ENCODE peak calls at places on chromosome 12, in five cellular contexts. G is HepG2, P is H1, E is K562, C is GM12878. A is an unnamed sample. For H3K79me2, the result is how much of the 10 kb centered on the place peaks cover.

GRCh38 chr12:20097561-20097960 is 270.8 kb upstream of the PDE3A start:
- DNase-seq in C (peak), G (no peak), E (no peak), P (no peak), A (no peak)

GRCh38 chr12:58530421-58531067 is 389.8 kb downstream of the LRIG3 start:
- DNase-seq in G (no peak), E (no peak), C (no peak), P (no peak), A (no peak)

GRCh38 chr12:101981868-101982267 is 79.9 kb downstream of the WASHC3 start:
- DNase-seq in E (no peak), G (no peak), P (no peak), C (no peak), A (no peak)

GRCh38 chr12:121713257-121714155 is 954 bp downstream of the TMEM120B start:
- DNase-seq in E (peak), C (no peak), G (no peak), P (no peak), A (no peak)

GRCh38 chr12:5186715-5187114 is 143.0 kb downstream of the KCNA5 start:
- DNase-seq in E (no peak), G (no peak), C (no peak), P (no peak), A (no peak)

GRCh38 chr12:24898606-24899005 is 50.3 kb downstream of the BCAT1 start:
- DNase-seq in E (no peak), G (no peak), P (no peak), C (no peak), A (no peak)

GRCh38 chr12:38056701-38057689 is 259.6 kb upstream of the ALG10B start:
- DNase-seq in C (no peak), E (no peak), P (no peak), G (no peak), A (no peak)

GRCh38 chr12:130878193-130879185 is 6.6 kb downstream of the RAN start:
- DNase-seq in E (peak), P (no peak), C (no peak), G (no peak), A (no peak)

GRCh38 chr12:91326043-91327027 is 143.7 kb upstream of the DCN start:
- DNase-seq in C (no peak), E (peak), P (no peak), G (peak), A (peak)

GRCh38 chr12:47741340-47741703 is 16.0 kb upstream of the ENDOU start:
- DNase-seq in G (no peak), P (no peak), C (no peak), E (no peak), A (peak)

GRCh38 chr12:106766393-106766826 is 8.1 kb upstream of the RIC8B start:
- DNase-seq in C (no peak), E (peak), P (no peak), G (no peak), A (no peak)

GRCh38 chr12:111010916-111011657 is 90.7 kb upstream of the MYL2 start:
- DNase-seq in E (no peak), G (no peak), P (no peak), C (no peak), A (no peak)

GRCh38 chr12:60257063-60257462 is 661.2 kb downstream of the SLC16A7 start:
- DNase-seq in E (peak), P (no peak), C (no peak), G (peak), A (no peak)

GRCh38 chr12:31880340-31880739 is 78.9 kb upstream of the RESF1 start:
- DNase-seq in G (no peak), E (peak), P (no peak), C (no peak), A (no peak)

GRCh38 chr12:62308201-62308600 is 48.0 kb downstream of the USP15 start:
- DNase-seq in C (no peak), E (no peak), P (no peak), G (no peak), A (no peak)

GRCh38 chr12:112750971-112751370 is 40.6 kb upstream of the RPH3A start:
- DNase-seq in C (no peak), E (no peak), P (no peak), G (no peak), A (no peak)

GRCh38 chr12:27972721-27973120 is at the start of gene PTHLH:
- DNase-seq in G (no peak), E (no peak), C (no peak), P (no peak), A (no peak)

GRCh38 chr12:85657251-85657650 is 179.0 kb downstream of the RASSF9 start:
- DNase-seq in P (no peak), E (no peak), C (no peak), G (no peak), A (no peak)

GRCh38 chr12:61652265-61652664 is 607.9 kb upstream of the USP15 start:
- DNase-seq in P (no peak), C (no peak), E (no peak), G (no peak), A (no peak)

GRCh38 chr12:6352198-6353173 is 10.6 kb upstream of the TNFRSF1A start:
- DNase-seq in G (no peak), C (no peak), E (no peak), P (no peak), A (no peak)

GRCh38 chr12:124592050-124592449 is 24.6 kb upstream of the NCOR2 start:
- DNase-seq in P (no peak), E (no peak), G (no peak), C (no peak), A (no peak)

GRCh38 chr12:92503029-92503931 is 199.5 kb upstream of the PLEKHG7 start:
- DNase-seq in C (peak), P (no peak), G (peak), E (no peak), A (no peak)

GRCh38 chr12:122944588-122944987 is 21.7 kb downstream of the ABCB9 start:
- DNase-seq in G (peak), P (no peak), C (no peak), E (no peak), A (no peak)

GRCh38 chr12:51326762-51327439 is 2.9 kb upstream of the BIN2 start:
- DNase-seq in E (peak), G (no peak), P (no peak), C (peak), A (no peak)

GRCh38 chr12:108312885-108313203 is 26.3 kb downstream of the CMKLR1 start:
- DNase-seq in C (no peak), E (no peak), P (no peak), G (peak), A (peak)

GRCh38 chr12:103043531-103044445 is 86.3 kb downstream of the ASCL1 start:
- DNase-seq in G (no peak), C (no peak), E (no peak), P (no peak), A (no peak)

GRCh38 chr12:5442251-5443006 is 10.5 kb downstream of the NTF3 start:
- DNase-seq in E (peak), G (peak), C (no peak), P (no peak), A (peak)

GRCh38 chr12:96375841-96376249 is 24.4 kb downstream of the CDK17 start:
- DNase-seq in G (no peak), E (peak), P (no peak), C (peak), A (no peak)

GRCh38 chr12:50788562-50788961 is 24.7 kb downstream of the ATF1 start:
- DNase-seq in G (peak), P (no peak), E (no peak), C (no peak), A (no peak)

GRCh38 chr12:123808167-123808566 is 46.1 kb downstream of the DNAH10 start:
- DNase-seq in G (peak), E (peak), P (no peak), C (no peak), A (peak)

GRCh38 chr12:122889658-122890561 is 6.0 kb downstream of the VPS37B start:
- DNase-seq in E (no peak), C (no peak), P (no peak), G (no peak), A (no peak)

GRCh38 chr12:19574606-19575005 is 135.3 kb downstream of the AEBP2 start:
- DNase-seq in P (no peak), E (peak), C (no peak), G (peak), A (peak)

GRCh38 chr12:132046561-132046960 is 96.8 kb downstream of the EP400 start:
- DNase-seq in G (no peak), P (no peak), E (no peak), C (no peak), A (peak)

GRCh38 chr12:94714378-94714777 is 64.0 kb upstream of the TMCC3 start:
- DNase-seq in C (no peak), E (no peak), P (no peak), G (no peak), A (no peak)

GRCh38 chr12:103241184-103241583 is 254.6 kb downstream of the C12orf42 start:
- DNase-seq in C (no peak), P (no peak), G (no peak), E (no peak), A (no peak)

GRCh38 chr12:29867823-29868222 is 84.1 kb upstream of the TMTC1 start:
- DNase-seq in C (no peak), P (no peak), E (no peak), G (no peak), A (no peak)

GRCh38 chr12:66600805-66601392 is 78.0 kb downstream of the GRIP1 start:
- DNase-seq in E (no peak), G (no peak), C (no peak), P (no peak), A (no peak)

GRCh38 chr12:23626791-23627190 is 322.7 kb downstream of the SOX5 start:
- DNase-seq in C (no peak), E (no peak), G (no peak), P (no peak), A (no peak)

DNA sequence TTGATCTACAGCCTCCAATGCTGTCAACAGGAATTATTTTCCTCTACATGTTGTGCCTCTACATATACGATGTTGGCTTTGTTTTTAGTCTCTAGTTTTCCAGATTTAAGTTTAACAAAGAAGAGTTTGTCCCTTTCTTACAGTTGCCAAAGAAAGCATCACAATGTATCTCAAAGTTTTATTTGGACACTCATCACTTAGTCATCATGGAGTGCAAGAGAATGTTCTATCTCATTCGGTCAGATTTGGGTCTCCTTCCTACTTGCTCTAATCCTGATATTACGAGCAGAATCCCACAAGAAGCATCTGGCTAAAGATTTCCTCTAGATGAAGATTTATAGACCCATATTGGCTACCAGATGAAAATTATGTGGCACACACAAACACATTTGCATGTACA is 326.6 kb downstream of the SLC6A15 start:
- DNase-seq in P (no peak), G (no peak), E (no peak), C (no peak), A (no peak)
- TF ChIP-seq TAF1 in P (no peak), G (no peak), E (no peak), C (no peak), A (no peak)

GRCh38 chr12:76402259-76402658 is 54.0 kb upstream of the BBS10 start:
- DNase-seq in P (no peak), G (peak), E (peak), C (no peak), A (peak)

GRCh38 chr12:76413121-76413520 is 64.9 kb upstream of the BBS10 start:
- DNase-seq in G (no peak), E (no peak), P (no peak), C (no peak), A (no peak)

GRCh38 chr12:76409074-76409473 is 60.9 kb upstream of the BBS10 start:
- DNase-seq in P (no peak), E (no peak), G (no peak), C (no peak), A (no peak)

GRCh38 chr12:76410371-76410770 is 62.2 kb upstream of the BBS10 start:
- DNase-seq in G (no peak), E (no peak), P (no peak), C (no peak), A (no peak)

GRCh38 chr12:76407710-76408109 is 59.5 kb upstream of the BBS10 start:
- DNase-seq in E (no peak), P (no peak), G (no peak), C (no peak), A (no peak)
- H3K79me2 ChIP-seq in E (under half), P (under half), G (under half), C (under half), A (under half)

GRCh38 chr12:52769354-52769753 is 7.8 kb downstream of the KRT76 start:
- DNase-seq in E (no peak), C (no peak), P (no peak), G (no peak), A (no peak)

GRCh38 chr12:52767020-52767379 is 10.1 kb downstream of the KRT76 start:
- DNase-seq in G (no peak), E (no peak), P (no peak), C (no peak), A (no peak)

GRCh38 chr12:52769946-52770345 is 7.2 kb downstream of the KRT76 start:
- DNase-seq in E (no peak), G (no peak), C (no peak), P (no peak), A (no peak)

GRCh38 chr12:52767427-52767826 is 9.7 kb downstream of the KRT76 start:
- DNase-seq in G (no peak), P (no peak), C (no peak), E (no peak), A (no peak)

GRCh38 chr12:52768479-52769200 is 8.5 kb downstream of the KRT76 start:
- DNase-seq in G (no peak), C (no peak), P (no peak), E (no peak), A (no peak)
- TF ChIP-seq TAF1 in G (no peak), C (no peak), P (no peak), E (no peak), A (no peak)

DNA sequence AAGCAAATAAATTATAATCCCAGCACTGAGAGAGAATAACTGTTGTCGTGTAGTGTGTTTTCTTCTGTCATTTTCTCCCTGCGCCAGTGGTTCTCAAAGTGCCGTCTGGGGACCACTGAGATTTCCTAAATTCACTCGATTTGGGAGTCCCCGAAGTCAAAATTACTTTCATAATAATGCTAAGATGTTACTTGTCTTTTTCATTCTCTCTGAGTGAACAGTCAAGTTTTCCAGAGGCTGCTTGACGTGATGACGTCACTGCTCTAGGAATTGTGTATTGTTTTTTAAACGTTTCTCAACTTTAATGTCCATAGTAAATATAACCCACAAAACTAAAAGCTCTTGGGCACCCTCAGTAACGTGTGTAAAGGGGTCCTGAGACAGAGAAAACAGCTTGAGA is 796 bp upstream of the POP5 start:
- DNase-seq in G (no peak), P (no peak), E (peak), C (no peak), A (no peak)
- H3K79me2 ChIP-seq in G (under half), P (under half), E (under half), C (under half), A (under half)

DNA sequence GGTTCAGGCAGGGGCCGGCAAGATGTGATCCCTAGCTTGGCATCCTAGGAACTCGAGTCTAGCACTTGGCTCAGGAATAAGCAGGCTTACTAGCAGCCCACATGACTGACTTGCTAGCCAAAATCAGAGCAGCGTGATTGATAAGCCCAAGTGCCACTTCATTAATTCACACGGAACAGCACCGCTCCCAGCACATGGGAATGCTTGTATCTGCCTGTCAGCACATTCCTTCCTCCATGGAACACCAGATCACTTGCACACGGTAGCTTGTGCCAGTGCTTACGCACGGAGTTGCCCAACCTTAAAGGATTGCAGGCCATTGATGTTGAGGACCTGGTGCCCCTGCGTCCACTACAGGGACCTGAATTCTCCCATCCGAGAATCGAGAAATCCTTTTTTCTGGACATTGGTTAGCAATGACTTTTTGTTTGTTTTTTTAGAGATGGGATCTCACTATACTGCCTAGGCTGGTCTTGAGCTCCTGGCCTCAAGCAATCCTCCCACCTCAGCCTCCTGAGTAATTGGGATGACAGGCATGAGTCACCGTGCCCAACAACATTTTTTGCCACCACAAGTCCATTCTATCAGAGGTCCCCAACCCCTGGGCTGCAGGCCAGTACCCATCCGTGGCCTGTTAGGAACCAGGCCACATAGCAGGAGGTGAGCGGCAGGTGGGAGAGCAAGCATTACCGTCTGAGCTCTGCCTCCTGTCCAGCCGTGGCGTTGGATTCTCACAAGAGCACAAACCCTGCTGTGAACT is 30.6 kb upstream of the TSPAN9 start:
- DNase-seq in G (no peak), E (no peak), P (no peak), C (no peak), A (no peak)
- TF ChIP-seq TAF1 in G (no peak), E (no peak), P (no peak), C (no peak), A (no peak)

GRCh38 chr12:104649913-104650312 is 193.2 kb downstream of the CHST11 start:
- DNase-seq in E (no peak), P (no peak), G (no peak), C (no peak), A (no peak)
- H3K79me2 ChIP-seq in E (under half), P (under half), G (under half), C (under half), A (under half)

DNA sequence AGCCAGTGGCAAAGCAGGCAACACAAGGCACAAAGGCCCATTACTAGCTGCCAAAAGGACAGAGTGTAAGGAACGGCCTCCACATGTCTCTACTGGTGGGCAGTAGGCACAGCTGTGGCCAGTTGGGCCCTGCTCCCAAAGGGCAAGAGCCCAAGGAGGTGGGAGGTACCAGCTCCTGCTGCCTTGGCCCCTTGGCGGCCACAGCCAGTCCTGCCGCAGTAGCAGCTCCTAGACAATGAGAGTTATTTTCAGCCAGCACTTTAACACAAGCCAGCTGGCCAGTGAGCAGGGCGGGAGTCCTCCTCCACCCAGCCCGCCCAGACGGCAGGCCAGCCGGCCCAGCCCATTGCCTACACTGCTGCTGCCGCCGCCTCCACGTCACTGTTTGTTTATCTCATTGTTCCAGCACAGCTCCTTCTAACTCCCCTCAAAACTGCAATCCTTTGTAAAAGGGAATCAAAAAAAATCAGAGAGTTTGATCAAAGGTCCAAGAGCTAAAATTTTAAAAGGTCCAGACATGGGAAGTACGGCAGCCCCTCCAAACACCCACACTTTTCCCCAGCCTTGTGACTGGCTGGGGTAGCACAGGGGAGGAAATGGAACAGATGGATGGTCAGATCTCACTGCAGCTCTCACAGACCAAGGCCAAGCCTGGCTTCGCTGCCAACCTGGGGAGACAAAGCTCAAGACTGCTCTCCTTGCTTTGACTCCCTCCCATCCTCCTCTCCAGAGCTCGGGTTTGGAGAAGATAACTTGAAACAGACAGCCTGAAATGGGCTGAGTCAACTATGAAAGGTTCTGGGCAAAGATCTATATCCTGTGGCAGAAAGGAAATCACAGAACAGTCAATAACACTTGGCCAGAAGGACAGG is 33.5 kb downstream of the FMNL3 start:
- DNase-seq in C (no peak), G (peak), P (no peak), E (peak), A (peak)
- TF ChIP-seq TAF1 in C (no peak), G (no peak), P (peak), E (no peak), A (peak)

GRCh38 chr12:115758886-115759620 is 518.4 kb downstream of the MED13L start:
- DNase-seq in G (no peak), P (no peak), E (no peak), C (no peak), A (no peak)
- H3K79me2 ChIP-seq in G (under half), P (under half), E (under half), C (under half), A (under half)

GRCh38 chr12:26126340-26127284 is 1.8 kb upstream of the BHLHE41 start:
- DNase-seq in P (no peak), G (peak), C (no peak), E (peak), A (peak)
- TF ChIP-seq TAF1 in P (peak), G (no peak), C (no peak), E (no peak), A (peak)

A was measured in SK-N-SH.